ENCODE peak calls at places on chromosomes 6 and 20, in five cellular contexts. One of them, this sample, is unnamed.

GRCh38 chr6:403659-404655 is 12.4 kb downstream of the IRF4 start:
- DNase-seq in CD4-positive, alpha-beta T cell: no peak
- DNase-seq in astrocyte of the spinal cord: no peak
- DNase-seq in IMR-90: no peak
- DNase-seq in ascending aorta: no peak
- DNase-seq in this sample: no peak

GRCh38 chr20:61321481-61321880 is 69.4 kb downstream of the CDH4 start:
- DNase-seq in CD4-positive, alpha-beta T cell: no peak
- DNase-seq in astrocyte of the spinal cord: no peak
- DNase-seq in IMR-90: no peak
- DNase-seq in ascending aorta: no peak
- DNase-seq in this sample: no peak

GRCh38 chr6:44439270-44440045 is 52.0 kb downstream of the CDC5L start:
- DNase-seq in CD4-positive, alpha-beta T cell: no peak
- DNase-seq in astrocyte of the spinal cord: peak
- DNase-seq in IMR-90: peak
- DNase-seq in ascending aorta: no peak
- DNase-seq in this sample: no peak

GRCh38 chr20:10419550-10420133 is 14.4 kb downstream of the MKKS start:
- DNase-seq in CD4-positive, alpha-beta T cell: no peak
- DNase-seq in astrocyte of the spinal cord: peak
- DNase-seq in IMR-90: peak
- DNase-seq in ascending aorta: no peak
- DNase-seq in this sample: no peak

GRCh38 chr6:394641-395289 is 3.2 kb downstream of the IRF4 start:
- DNase-seq in CD4-positive, alpha-beta T cell: no peak
- DNase-seq in astrocyte of the spinal cord: no peak
- DNase-seq in IMR-90: no peak
- DNase-seq in ascending aorta: no peak
- DNase-seq in this sample: no peak

GRCh38 chr20:13533946-13534345 is 104.8 kb downstream of the TASP1 start:
- DNase-seq in CD4-positive, alpha-beta T cell: no peak
- DNase-seq in astrocyte of the spinal cord: peak
- DNase-seq in IMR-90: no peak
- DNase-seq in ascending aorta: no peak
- DNase-seq in this sample: no peak

GRCh38 chr6:18405477-18406293 is 18.5 kb downstream of the RNF144B start:
- DNase-seq in CD4-positive, alpha-beta T cell: no peak
- DNase-seq in astrocyte of the spinal cord: peak
- DNase-seq in IMR-90: peak
- DNase-seq in ascending aorta: no peak
- DNase-seq in this sample: no peak

GRCh38 chr6:132021552-132022375 is 70.6 kb upstream of the CCN2 start:
- DNase-seq in CD4-positive, alpha-beta T cell: no peak
- DNase-seq in astrocyte of the spinal cord: no peak
- DNase-seq in IMR-90: no peak
- DNase-seq in ascending aorta: no peak
- DNase-seq in this sample: no peak

GRCh38 chr6:30685977-30686907 is at the start of gene PPP1R18:
- DNase-seq in CD4-positive, alpha-beta T cell: peak
- DNase-seq in astrocyte of the spinal cord: no peak
- DNase-seq in IMR-90: peak
- DNase-seq in ascending aorta: peak
- DNase-seq in this sample: peak

GRCh38 chr20:14384411-14384810 is 47.0 kb upstream of the FLRT3 start:
- DNase-seq in CD4-positive, alpha-beta T cell: no peak
- DNase-seq in astrocyte of the spinal cord: no peak
- DNase-seq in IMR-90: peak
- DNase-seq in ascending aorta: no peak
- DNase-seq in this sample: no peak

GRCh38 chr6:140281236-140281635 is 906.8 kb upstream of the CITED2 start:
- DNase-seq in CD4-positive, alpha-beta T cell: no peak
- DNase-seq in astrocyte of the spinal cord: no peak
- DNase-seq in IMR-90: peak
- DNase-seq in ascending aorta: no peak
- DNase-seq in this sample: no peak

GRCh38 chr6:105968230-105968954 is 117.7 kb upstream of the PRDM1 start:
- DNase-seq in CD4-positive, alpha-beta T cell: no peak
- DNase-seq in astrocyte of the spinal cord: no peak
- DNase-seq in IMR-90: peak
- DNase-seq in ascending aorta: no peak
- DNase-seq in this sample: no peak

GRCh38 chr20:45892049-45892816 is 1.1 kb downstream of the CTSA start:
- DNase-seq in CD4-positive, alpha-beta T cell: no peak
- DNase-seq in astrocyte of the spinal cord: no peak
- DNase-seq in IMR-90: peak
- DNase-seq in ascending aorta: no peak
- DNase-seq in this sample: no peak
- TF ChIP-seq CTCF in CD4-positive, alpha-beta T cell: no peak
- TF ChIP-seq CTCF in astrocyte of the spinal cord: peak
- TF ChIP-seq CTCF in IMR-90: peak
- TF ChIP-seq CTCF in ascending aorta: no peak
- TF ChIP-seq CTCF in this sample: no peak

DNA sequence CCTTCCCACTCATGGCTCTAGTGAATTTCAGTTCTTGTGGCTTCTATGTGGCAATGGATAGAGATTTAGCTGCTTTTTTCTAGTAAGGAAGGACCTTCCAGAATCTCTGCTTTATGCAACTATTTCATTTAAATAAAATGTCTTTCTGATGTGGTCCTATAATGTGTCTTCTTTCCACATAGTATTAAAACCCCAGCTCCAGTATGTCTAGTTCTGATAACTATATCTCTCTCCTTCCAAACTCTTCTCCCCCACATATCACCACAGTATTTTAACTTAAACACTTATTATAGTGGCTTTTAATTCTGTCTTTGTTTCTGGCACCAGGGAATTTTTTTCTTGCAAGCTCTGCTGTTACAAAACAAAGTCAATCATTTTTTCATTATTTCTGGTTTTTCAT is 40.6 kb upstream of the SUMO4 start:
- DNase-seq in CD4-positive, alpha-beta T cell: no peak
- DNase-seq in astrocyte of the spinal cord: no peak
- DNase-seq in IMR-90: no peak
- DNase-seq in ascending aorta: no peak
- DNase-seq in this sample: no peak
- TF ChIP-seq CTCF in CD4-positive, alpha-beta T cell: no peak
- TF ChIP-seq CTCF in astrocyte of the spinal cord: no peak
- TF ChIP-seq CTCF in IMR-90: no peak
- TF ChIP-seq CTCF in ascending aorta: no peak
- TF ChIP-seq CTCF in this sample: no peak

GRCh38 chr6:142138876-142139275 is 6.2 kb downstream of the GJE1 start:
- DNase-seq in CD4-positive, alpha-beta T cell: no peak
- DNase-seq in astrocyte of the spinal cord: no peak
- DNase-seq in IMR-90: no peak
- DNase-seq in ascending aorta: no peak
- DNase-seq in this sample: no peak
- TF ChIP-seq CTCF in CD4-positive, alpha-beta T cell: no peak
- TF ChIP-seq CTCF in astrocyte of the spinal cord: no peak
- TF ChIP-seq CTCF in IMR-90: no peak
- TF ChIP-seq CTCF in ascending aorta: no peak
- TF ChIP-seq CTCF in this sample: no peak

DNA sequence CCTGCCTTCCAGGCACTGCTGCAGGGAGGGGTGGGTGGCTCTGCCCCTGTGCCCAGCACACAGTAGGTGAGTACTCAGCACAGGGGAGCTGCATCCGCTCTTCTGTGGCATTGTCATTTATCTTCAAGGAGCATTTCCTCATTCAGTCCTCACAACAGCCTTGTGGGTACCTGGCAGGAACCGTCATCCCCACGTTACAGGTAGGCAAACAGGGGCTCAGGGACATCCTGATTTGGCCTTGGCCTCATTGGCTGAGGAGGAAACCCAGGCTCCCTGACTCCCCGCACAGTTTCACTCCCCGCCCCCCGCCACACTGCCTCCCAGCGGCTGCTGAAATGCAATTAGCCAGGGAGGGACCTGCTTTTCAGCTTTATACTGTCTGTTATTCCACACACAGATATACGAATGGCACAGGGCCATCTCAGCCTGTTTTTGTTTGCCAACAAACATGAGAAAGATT is 24.3 kb upstream of the PNPLA1 start:
- DNase-seq in CD4-positive, alpha-beta T cell: no peak
- DNase-seq in astrocyte of the spinal cord: no peak
- DNase-seq in IMR-90: no peak
- DNase-seq in ascending aorta: peak
- DNase-seq in this sample: no peak
- TF ChIP-seq CTCF in CD4-positive, alpha-beta T cell: no peak
- TF ChIP-seq CTCF in astrocyte of the spinal cord: no peak
- TF ChIP-seq CTCF in IMR-90: no peak
- TF ChIP-seq CTCF in ascending aorta: no peak
- TF ChIP-seq CTCF in this sample: no peak

DNA sequence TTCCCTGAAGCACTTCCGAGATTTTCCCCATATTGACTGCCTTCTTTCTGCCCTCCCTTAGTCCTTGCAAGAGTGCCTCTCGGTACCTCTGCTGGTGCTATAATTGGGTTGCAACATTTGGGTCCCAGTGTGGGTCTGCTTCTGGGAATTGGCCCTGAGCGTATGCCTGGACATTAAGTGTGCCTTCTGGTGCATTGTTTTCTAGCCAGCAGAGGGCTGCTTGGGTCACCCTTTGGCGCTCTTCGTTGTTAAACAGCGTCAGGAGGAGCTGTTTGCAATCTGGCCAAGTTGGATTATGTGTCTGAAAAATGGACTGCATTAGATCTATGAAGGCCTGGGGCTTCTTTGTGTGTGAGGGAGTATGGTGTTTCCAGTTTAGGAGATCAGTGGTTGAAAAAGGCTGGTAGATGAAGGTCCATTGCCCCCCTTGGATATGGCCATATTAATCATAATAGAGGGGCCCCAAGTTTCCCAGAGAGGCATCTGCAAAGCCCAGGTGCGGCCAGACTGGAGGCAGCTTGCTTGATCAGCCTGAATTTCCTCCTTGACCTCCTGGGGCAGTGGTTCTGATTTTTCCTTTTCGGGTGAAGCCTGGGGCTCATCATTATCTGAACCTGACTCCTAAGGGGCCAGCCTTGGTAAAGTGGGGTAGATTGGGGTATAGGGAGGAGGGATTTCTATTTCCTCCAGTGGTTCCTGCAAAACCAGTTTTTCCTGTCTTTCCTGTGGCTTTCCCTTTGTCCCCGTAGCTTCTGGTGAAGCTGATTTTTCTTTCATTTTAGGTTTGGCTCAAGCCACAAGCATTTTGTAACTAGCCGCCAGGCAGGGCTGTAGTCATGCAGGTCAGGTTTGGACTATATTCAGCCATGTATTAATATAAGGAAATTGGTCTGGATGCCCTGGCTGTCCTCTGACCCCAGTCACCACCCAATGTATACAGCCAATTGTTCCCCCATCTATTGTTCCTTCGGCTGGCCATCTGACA is 85.4 kb upstream of the GPR6 start:
- DNase-seq in CD4-positive, alpha-beta T cell: no peak
- DNase-seq in astrocyte of the spinal cord: no peak
- DNase-seq in IMR-90: no peak
- DNase-seq in ascending aorta: no peak
- DNase-seq in this sample: no peak
- TF ChIP-seq CTCF in CD4-positive, alpha-beta T cell: no peak
- TF ChIP-seq CTCF in astrocyte of the spinal cord: no peak
- TF ChIP-seq CTCF in IMR-90: no peak
- TF ChIP-seq CTCF in ascending aorta: no peak
- TF ChIP-seq CTCF in this sample: no peak

This sample was measured in natural killer cell.